ENCODE peak calls at places on chromosomes 12 and 14, in nine cellular contexts. P is esophagus squamous epithelium, T is uterus, V is prostate gland, O is body of pancreas, B is Peyer's patch, I is IMR-90, L is breast epithelium, C is adrenal gland. J is an unnamed sample.

GRCh38 chr12:31471823-31472222 is 119.1 kb downstream of the DENND5B start:
- DNase-seq in O (no peak), P (no peak), C (no peak), V (peak; percentile 61), L (no peak), I (no peak), T (no peak), B (no peak), J (no peak)

GRCh38 chr14:21332950-21333349 is 50.9 kb downstream of the SUPT16H start:
- DNase-seq in L (no peak), P (no peak), C (no peak), B (no peak), T (no peak), V (no peak), I (no peak), O (no peak), J (no peak)

GRCh38 chr12:114812858-114813761 is 129.1 kb upstream of the TBX3 start:
- DNase-seq in V (peak; percentile 51), T (peak; percentile 14), B (no peak), C (no peak), P (no peak), I (peak; percentile 74), L (no peak), O (no peak), J (no peak)

GRCh38 chr14:69270795-69271708 is 11.1 kb downstream of the GALNT16 start:
- DNase-seq in C (peak; percentile 34), T (no peak), L (no peak), P (no peak), B (no peak), I (peak; percentile 37), O (no peak), V (no peak), J (no peak)

GRCh38 chr14:71231521-71232393 is 324.5 kb downstream of the PCNX1 start:
- DNase-seq in T (no peak), I (no peak), O (no peak), V (no peak), B (no peak), L (no peak), C (no peak), P (no peak), J (no peak)

GRCh38 chr12:105109465-105110212 is 2.1 kb downstream of the WASHC4 start:
- DNase-seq in I (peak; percentile 48), V (no peak), B (peak; percentile 66), C (no peak), L (no peak), P (no peak), T (no peak), O (no peak), J (no peak)

GRCh38 chr12:81208193-81208946 is 130.5 kb downstream of the ACSS3 start:
- DNase-seq in C (no peak), I (no peak), B (no peak), L (no peak), T (no peak), P (no peak), V (no peak), O (no peak), J (no peak)

GRCh38 chr14:87995500-87996275 is 2.7 kb upstream of the GALC start:
- DNase-seq in B (no peak), I (no peak), C (no peak), T (no peak), L (no peak), P (no peak), V (no peak), O (no peak), J (no peak)

GRCh38 chr14:79967001-79967400 is 244.3 kb downstream of the DIO2 start:
- DNase-seq in V (no peak), I (peak; percentile 74), P (no peak), L (no peak), T (no peak), C (no peak), O (no peak), B (no peak), J (no peak)

GRCh38 chr14:102505775-102506598 is 3.6 kb downstream of the ANKRD9 start:
- DNase-seq in P (no peak), B (no peak), C (no peak), T (no peak), O (no peak), L (no peak), V (no peak), I (no peak), J (no peak)

GRCh38 chr14:33679461-33680225 is 271.2 kb downstream of the EGLN3 start:
- DNase-seq in B (no peak), I (peak; percentile 13), T (no peak), C (no peak), O (no peak), P (no peak), L (no peak), V (no peak), J (no peak)

GRCh38 chr12:90085491-90086274 is 377.0 kb upstream of the ATP2B1 start:
- DNase-seq in P (no peak), V (no peak), T (no peak), I (peak; percentile 82), O (no peak), L (no peak), C (no peak), B (no peak), J (no peak)

GRCh38 chr12:132955933-132956725 is at the start of gene ZNF605:
- DNase-seq in I (peak; percentile 89), C (peak; percentile 88), V (peak; percentile 75), B (peak; percentile 79), O (peak; percentile 87), P (peak; percentile 51), T (peak; percentile 91), L (peak; percentile 80), J (peak; percentile 70)
- TF ChIP-seq POLR2A in I (no peak), C (no peak), V (no peak), B (peak; percentile 15), O (peak; percentile 42), P (no peak), T (no peak), L (no peak), J (peak; percentile 30)

GRCh38 chr12:49260831-49261363 is 4.0 kb upstream of the TUBA1C start:
- DNase-seq in C (no peak), I (no peak), O (no peak), B (no peak), V (no peak), L (no peak), P (no peak), T (no peak), J (no peak)

GRCh38 chr12:49264873-49265792 is at the start of gene TUBA1C:
- DNase-seq in I (peak; percentile 95), L (peak; percentile 90), C (peak; percentile 93), P (peak; percentile 72), B (peak; percentile 93), O (peak; percentile 96), T (peak; percentile 89), V (peak; percentile 91), J (peak; percentile 83)

GRCh38 chr12:49264466-49264872 is 413 bp upstream of the TUBA1C start:
- DNase-seq in P (no peak), B (no peak), T (no peak), L (no peak), O (no peak), I (no peak), C (no peak), V (no peak), J (no peak)

GRCh38 chr12:49261726-49262125 is 3.2 kb upstream of the TUBA1C start:
- DNase-seq in T (no peak), P (no peak), V (no peak), O (no peak), L (no peak), C (no peak), B (no peak), I (peak; percentile 83), J (no peak)

DNA sequence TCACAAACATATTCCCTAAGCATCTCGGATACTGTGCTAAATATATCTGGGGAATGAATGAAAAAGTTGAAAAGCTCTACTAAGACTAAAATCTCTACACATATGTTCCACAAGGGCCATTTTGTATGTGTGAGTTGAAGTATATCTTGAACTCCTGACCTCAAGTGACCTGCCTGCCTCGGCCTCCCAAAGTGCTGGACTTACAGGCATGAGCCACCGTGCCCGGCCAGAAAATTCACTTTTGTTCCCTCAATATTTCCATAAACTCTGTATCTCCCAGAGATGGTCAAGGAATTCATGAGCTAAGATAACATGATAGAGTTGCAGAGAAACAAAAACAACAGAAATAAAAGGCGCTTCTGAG is 1.5 kb upstream of the TUBA1C start:
- DNase-seq in O (no peak), T (no peak), B (no peak), V (no peak), I (no peak), P (no peak), L (no peak), C (no peak), J (no peak)
- H3K4me1 ChIP-seq in O (peaks cover 33% of the 10 kb centered on the region), T (peaks cover 7% of the 10 kb centered on the region), B (no peaks in the 10 kb centered on the region), V (no peaks in the 10 kb centered on the region), I (peaks cover 22% of the 10 kb centered on the region), P (peaks cover 45% of the 10 kb centered on the region), L (no peaks in the 10 kb centered on the region), C (peaks cover 13% of the 10 kb centered on the region), J (no peaks in the 10 kb centered on the region)

DNA sequence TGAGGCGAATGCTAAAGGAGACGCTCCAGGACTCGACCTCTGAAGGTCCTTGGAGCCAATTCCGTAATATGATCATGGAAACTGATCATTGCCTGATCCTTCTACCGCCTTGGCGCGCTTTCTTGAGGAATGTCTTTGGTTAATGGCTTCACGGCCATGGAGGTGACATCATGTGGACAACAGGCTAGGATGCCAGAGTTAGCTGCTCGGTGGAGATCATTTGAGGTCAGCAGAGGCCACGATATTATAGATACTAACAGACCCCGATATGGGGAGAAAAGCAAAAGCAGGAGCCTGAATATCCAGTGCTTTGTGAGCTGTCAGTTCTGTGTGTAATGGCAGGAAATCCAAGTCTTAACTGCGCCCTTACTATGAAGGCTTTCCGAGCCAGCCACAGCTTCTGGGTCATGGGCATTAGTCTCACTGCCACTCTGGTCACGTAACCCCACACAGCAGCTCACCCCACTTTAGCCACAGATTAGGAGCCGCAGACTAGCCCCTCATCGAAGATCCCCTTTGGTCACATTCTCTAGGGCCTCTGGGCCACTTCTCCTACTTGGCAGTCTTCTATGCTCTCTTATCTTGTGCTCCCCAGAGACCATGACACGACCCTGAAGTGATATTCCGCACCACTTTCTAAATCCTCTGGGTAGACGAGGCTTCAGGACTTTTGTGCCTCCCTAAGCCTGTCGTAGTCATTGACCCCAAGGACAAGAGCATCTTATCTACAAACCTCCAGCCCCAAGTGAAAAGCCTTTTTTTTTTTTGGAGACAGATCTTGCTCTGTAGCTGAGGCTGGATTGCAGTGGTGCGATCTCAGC is 724 bp upstream of the CS start:
- DNase-seq in V (no peak), L (no peak), C (peak; percentile 36), I (no peak), O (no peak), T (no peak), P (no peak), B (no peak), J (no peak)
- TF ChIP-seq POLR2A in V (no peak), L (no peak), C (no peak), I (no peak), O (no peak), T (no peak), P (no peak), B (no peak), J (no peak)

DNA sequence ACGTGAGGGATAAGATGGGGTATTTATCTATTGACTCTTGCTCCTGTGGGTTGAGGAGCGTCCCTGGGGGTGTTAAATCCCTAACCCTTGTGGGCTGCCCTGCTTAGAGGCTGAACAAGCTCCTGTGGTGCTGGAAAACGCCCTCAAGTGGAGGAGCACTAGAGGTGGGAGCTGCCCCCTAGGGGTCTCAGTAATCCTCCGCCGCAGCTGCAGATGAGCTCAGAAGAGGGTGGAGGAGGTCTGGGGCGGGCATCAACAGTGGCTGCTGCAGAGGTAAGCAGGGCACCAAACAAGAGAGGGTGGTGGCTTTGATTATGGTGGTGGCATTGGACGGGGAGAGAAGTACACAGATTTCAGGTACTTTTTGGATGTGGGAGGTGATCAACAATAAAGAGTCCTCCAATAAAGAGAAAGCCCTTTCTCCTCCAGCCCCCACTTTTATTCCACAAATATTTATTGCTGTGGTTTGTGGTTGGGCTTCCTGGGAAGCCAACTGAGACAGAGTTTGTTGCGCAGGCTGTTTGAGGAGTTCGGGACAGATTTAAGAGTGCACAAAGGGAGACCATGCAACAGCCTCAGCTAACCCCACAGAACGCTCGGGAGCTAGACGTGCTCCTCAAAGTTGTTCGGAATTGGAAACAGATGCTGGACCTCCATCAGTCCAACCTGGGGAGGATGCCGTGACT is 179.9 kb downstream of the ADCK1 start:
- DNase-seq in I (no peak), B (no peak), L (no peak), T (no peak), O (no peak), P (no peak), V (no peak), C (no peak), J (no peak)
- H3K4me1 ChIP-seq in I (no peaks in the 10 kb centered on the region), B (no peaks in the 10 kb centered on the region), L (no peaks in the 10 kb centered on the region), T (no peaks in the 10 kb centered on the region), O (peaks cover 10% of the 10 kb centered on the region), P (no peaks in the 10 kb centered on the region), V (no peaks in the 10 kb centered on the region), C (no peaks in the 10 kb centered on the region), J (peaks cover 4% of the 10 kb centered on the region)

J was measured in gastrocnemius medialis.